ENCODE peak calls at places on chromosomes 7 and 10, in ten cellular contexts. One of them, this sample, is unnamed.

GRCh38 chr10:100725041-100725440 is 20.3 kb upstream of the PAX2 start:
- DNase-seq in esophagus squamous epithelium: no peak
- DNase-seq in IMR-90: peak; percentile 70
- DNase-seq in HCT116: no peak
- DNase-seq in stomach: no peak
- DNase-seq in A549: no peak
- DNase-seq in spleen: peak; percentile 10
- DNase-seq in prostate gland: no peak
- DNase-seq in GM12892: no peak
- DNase-seq in adrenal gland: no peak
- DNase-seq in this sample: no peak

GRCh38 chr10:63901228-63901627 is 380.0 kb downstream of the REEP3 start:
- DNase-seq in esophagus squamous epithelium: no peak
- DNase-seq in IMR-90: no peak
- DNase-seq in HCT116: no peak
- DNase-seq in stomach: no peak
- DNase-seq in A549: no peak
- DNase-seq in spleen: no peak
- DNase-seq in prostate gland: no peak
- DNase-seq in GM12892: no peak
- DNase-seq in adrenal gland: no peak
- DNase-seq in this sample: peak; percentile 19

GRCh38 chr7:44967571-44968446 is 11.0 kb downstream of the MYO1G start:
- DNase-seq in esophagus squamous epithelium: no peak
- DNase-seq in IMR-90: no peak
- DNase-seq in HCT116: no peak
- DNase-seq in stomach: no peak
- DNase-seq in A549: peak; percentile 26
- DNase-seq in spleen: peak; percentile 74
- DNase-seq in prostate gland: no peak
- DNase-seq in GM12892: no peak
- DNase-seq in adrenal gland: no peak
- DNase-seq in this sample: no peak

GRCh38 chr10:14009315-14010082 is 321.2 kb downstream of the FRMD4A start:
- DNase-seq in esophagus squamous epithelium: no peak
- DNase-seq in IMR-90: peak; percentile 90
- DNase-seq in HCT116: no peak
- DNase-seq in stomach: no peak
- DNase-seq in A549: no peak
- DNase-seq in spleen: no peak
- DNase-seq in prostate gland: no peak
- DNase-seq in GM12892: no peak
- DNase-seq in adrenal gland: no peak
- DNase-seq in this sample: no peak

GRCh38 chr7:114819629-114820362 is 102.1 kb upstream of the MDFIC start:
- DNase-seq in esophagus squamous epithelium: no peak
- DNase-seq in IMR-90: peak; percentile 98
- DNase-seq in HCT116: peak; percentile 69
- DNase-seq in stomach: no peak
- DNase-seq in A549: peak; percentile 67
- DNase-seq in spleen: no peak
- DNase-seq in prostate gland: no peak
- DNase-seq in GM12892: no peak
- DNase-seq in adrenal gland: no peak
- DNase-seq in this sample: peak; percentile 17

GRCh38 chr7:47183896-47184629 is 397.8 kb downstream of the TNS3 start:
- DNase-seq in esophagus squamous epithelium: no peak
- DNase-seq in IMR-90: no peak
- DNase-seq in HCT116: no peak
- DNase-seq in stomach: no peak
- DNase-seq in A549: no peak
- DNase-seq in spleen: no peak
- DNase-seq in prostate gland: no peak
- DNase-seq in GM12892: no peak
- DNase-seq in adrenal gland: no peak
- DNase-seq in this sample: no peak

GRCh38 chr7:50610521-50611277 is 45.5 kb upstream of the DDC start:
- DNase-seq in esophagus squamous epithelium: no peak
- DNase-seq in IMR-90: peak; percentile 37
- DNase-seq in HCT116: no peak
- DNase-seq in stomach: no peak
- DNase-seq in A549: no peak
- DNase-seq in spleen: no peak
- DNase-seq in prostate gland: no peak
- DNase-seq in GM12892: no peak
- DNase-seq in adrenal gland: no peak
- DNase-seq in this sample: no peak

GRCh38 chr7:21768279-21768678 is 177.4 kb downstream of the CDCA7L start:
- DNase-seq in esophagus squamous epithelium: no peak
- DNase-seq in IMR-90: no peak
- DNase-seq in HCT116: no peak
- DNase-seq in stomach: no peak
- DNase-seq in A549: no peak
- DNase-seq in spleen: no peak
- DNase-seq in prostate gland: no peak
- DNase-seq in GM12892: no peak
- DNase-seq in adrenal gland: no peak
- DNase-seq in this sample: no peak

GRCh38 chr7:66055321-66055956 is 20.2 kb upstream of the ASL start:
- DNase-seq in esophagus squamous epithelium: no peak
- DNase-seq in IMR-90: peak; percentile 73
- DNase-seq in HCT116: no peak
- DNase-seq in stomach: no peak
- DNase-seq in A549: no peak
- DNase-seq in spleen: no peak
- DNase-seq in prostate gland: no peak
- DNase-seq in GM12892: no peak
- DNase-seq in adrenal gland: no peak
- DNase-seq in this sample: no peak
- TF ChIP-seq POLR2A in esophagus squamous epithelium: no peak
- TF ChIP-seq POLR2A in IMR-90: no peak
- TF ChIP-seq POLR2A in HCT116: no peak
- TF ChIP-seq POLR2A in stomach: no peak
- TF ChIP-seq POLR2A in A549: no peak
- TF ChIP-seq POLR2A in spleen: no peak
- TF ChIP-seq POLR2A in prostate gland: no peak
- TF ChIP-seq POLR2A in GM12892: no peak
- TF ChIP-seq POLR2A in adrenal gland: no peak
- TF ChIP-seq POLR2A in this sample: no peak

GRCh38 chr10:89813546-89813945 is 112.2 kb downstream of the KIF20B start:
- DNase-seq in esophagus squamous epithelium: no peak
- DNase-seq in IMR-90: no peak
- DNase-seq in HCT116: no peak
- DNase-seq in stomach: no peak
- DNase-seq in A549: no peak
- DNase-seq in spleen: no peak
- DNase-seq in prostate gland: no peak
- DNase-seq in GM12892: no peak
- DNase-seq in adrenal gland: no peak
- DNase-seq in this sample: no peak
- TF ChIP-seq POLR2A in esophagus squamous epithelium: no peak
- TF ChIP-seq POLR2A in IMR-90: no peak
- TF ChIP-seq POLR2A in HCT116: no peak
- TF ChIP-seq POLR2A in stomach: no peak
- TF ChIP-seq POLR2A in A549: no peak
- TF ChIP-seq POLR2A in spleen: no peak
- TF ChIP-seq POLR2A in prostate gland: no peak
- TF ChIP-seq POLR2A in GM12892: no peak
- TF ChIP-seq POLR2A in adrenal gland: no peak
- TF ChIP-seq POLR2A in this sample: no peak

GRCh38 chr7:75847707-75848106 is 31.1 kb upstream of the RHBDD2 start:
- DNase-seq in esophagus squamous epithelium: no peak
- DNase-seq in IMR-90: no peak
- DNase-seq in HCT116: no peak
- DNase-seq in stomach: no peak
- DNase-seq in A549: no peak
- DNase-seq in spleen: no peak
- DNase-seq in prostate gland: no peak
- DNase-seq in GM12892: no peak
- DNase-seq in adrenal gland: no peak
- DNase-seq in this sample: no peak

GRCh38 chr7:75840029-75840428 is 26.4 kb upstream of the CCL24 start:
- DNase-seq in esophagus squamous epithelium: no peak
- DNase-seq in IMR-90: no peak
- DNase-seq in HCT116: no peak
- DNase-seq in stomach: no peak
- DNase-seq in A549: no peak
- DNase-seq in spleen: no peak
- DNase-seq in prostate gland: no peak
- DNase-seq in GM12892: no peak
- DNase-seq in adrenal gland: no peak
- DNase-seq in this sample: no peak

GRCh38 chr7:75843470-75844116 is 30.0 kb upstream of the CCL24 start:
- DNase-seq in esophagus squamous epithelium: no peak
- DNase-seq in IMR-90: no peak
- DNase-seq in HCT116: no peak
- DNase-seq in stomach: no peak
- DNase-seq in A549: no peak
- DNase-seq in spleen: no peak
- DNase-seq in prostate gland: no peak
- DNase-seq in GM12892: no peak
- DNase-seq in adrenal gland: no peak
- DNase-seq in this sample: no peak

GRCh38 chr7:75844158-75844557 is 30.6 kb upstream of the CCL24 start:
- DNase-seq in esophagus squamous epithelium: no peak
- DNase-seq in IMR-90: no peak
- DNase-seq in HCT116: no peak
- DNase-seq in stomach: no peak
- DNase-seq in A549: no peak
- DNase-seq in spleen: no peak
- DNase-seq in prostate gland: no peak
- DNase-seq in GM12892: no peak
- DNase-seq in adrenal gland: no peak
- DNase-seq in this sample: no peak

DNA sequence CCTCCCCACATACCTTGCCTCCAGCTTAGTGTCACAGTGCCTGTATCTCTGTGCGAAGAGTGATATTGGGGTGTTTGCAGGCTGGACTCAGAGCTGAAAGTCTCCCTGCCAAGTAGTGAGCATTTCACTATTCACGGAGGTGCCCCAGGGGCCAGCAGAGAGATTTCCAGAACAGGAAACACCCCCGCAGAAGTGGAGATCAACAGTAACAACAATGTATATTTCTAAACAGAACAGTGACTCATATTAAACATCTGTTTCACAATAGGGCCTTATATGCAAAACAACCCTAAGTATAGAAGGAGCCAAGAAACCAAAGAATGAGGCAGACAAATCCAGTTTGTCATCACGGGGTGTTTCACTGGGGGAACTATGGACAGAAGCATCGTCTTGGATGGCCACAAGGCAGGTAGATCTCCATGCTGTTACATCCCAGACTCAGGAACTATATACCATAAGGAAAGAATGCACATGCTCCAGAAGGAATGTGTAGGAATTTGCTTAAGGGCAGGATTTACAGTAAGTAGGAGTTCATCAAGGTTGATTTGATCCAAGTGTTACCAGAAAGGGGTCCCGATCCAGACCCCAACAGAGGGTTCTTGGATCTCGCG is 29.3 kb upstream of the CCL24 start:
- DNase-seq in esophagus squamous epithelium: no peak
- DNase-seq in IMR-90: peak; percentile 93
- DNase-seq in HCT116: no peak
- DNase-seq in stomach: peak; percentile 30
- DNase-seq in A549: peak; percentile 47
- DNase-seq in spleen: no peak
- DNase-seq in prostate gland: peak; percentile 20
- DNase-seq in GM12892: peak; percentile 36
- DNase-seq in adrenal gland: peak; percentile 35
- DNase-seq in this sample: peak; percentile 65
- TF ChIP-seq POLR2A in esophagus squamous epithelium: no peak
- TF ChIP-seq POLR2A in IMR-90: no peak
- TF ChIP-seq POLR2A in HCT116: no peak
- TF ChIP-seq POLR2A in stomach: no peak
- TF ChIP-seq POLR2A in A549: peak; percentile 6
- TF ChIP-seq POLR2A in spleen: no peak
- TF ChIP-seq POLR2A in prostate gland: no peak
- TF ChIP-seq POLR2A in GM12892: peak; percentile 76
- TF ChIP-seq POLR2A in adrenal gland: no peak
- TF ChIP-seq POLR2A in this sample: peak; percentile 50

DNA sequence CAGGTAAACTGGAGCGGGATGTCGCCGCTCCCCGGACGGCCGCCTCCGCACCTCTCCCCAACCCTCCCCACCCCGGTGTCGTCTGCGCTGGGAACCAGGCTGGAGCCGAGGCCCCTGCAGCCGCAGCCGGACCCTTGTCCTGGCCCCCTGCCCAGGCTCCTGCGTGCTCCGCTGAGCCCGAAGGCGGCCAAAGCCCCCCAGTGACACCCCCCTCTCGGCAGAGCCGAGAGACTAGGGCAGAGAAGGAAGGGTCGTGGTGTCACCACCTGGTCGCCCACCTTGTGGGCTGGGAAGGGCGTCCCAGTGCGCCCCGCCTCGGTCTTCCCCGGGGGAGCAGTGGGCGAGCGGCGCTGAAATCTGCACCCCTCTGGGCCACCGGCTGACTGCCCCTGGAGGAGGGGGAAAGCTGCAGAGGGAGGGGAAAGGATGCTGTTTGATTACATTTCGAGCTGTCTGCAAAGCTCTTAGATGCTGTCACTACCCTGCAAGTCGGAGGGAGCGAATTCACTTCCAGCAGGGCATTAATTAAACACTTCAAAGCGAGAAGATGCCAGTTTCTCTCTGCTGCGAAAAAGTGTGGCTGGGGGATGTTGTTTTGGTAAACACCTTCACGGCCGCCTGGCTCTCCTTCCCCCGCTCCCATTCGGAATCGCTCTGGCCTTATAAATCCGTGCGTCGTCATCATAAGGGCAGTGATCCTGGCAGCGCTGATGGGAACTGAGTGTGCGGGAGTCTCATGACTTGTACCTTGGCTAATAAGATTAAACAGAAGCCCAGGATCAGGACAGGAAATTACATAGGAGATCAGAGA is 622 bp downstream of the DYNC1I1 start:
- DNase-seq in esophagus squamous epithelium: no peak
- DNase-seq in IMR-90: no peak
- DNase-seq in HCT116: no peak
- DNase-seq in stomach: no peak
- DNase-seq in A549: no peak
- DNase-seq in spleen: no peak
- DNase-seq in prostate gland: peak; percentile 46
- DNase-seq in GM12892: no peak
- DNase-seq in adrenal gland: peak; percentile 10
- DNase-seq in this sample: no peak
- TF ChIP-seq POLR2A in esophagus squamous epithelium: peak; percentile 9
- TF ChIP-seq POLR2A in IMR-90: no peak
- TF ChIP-seq POLR2A in HCT116: no peak
- TF ChIP-seq POLR2A in stomach: no peak
- TF ChIP-seq POLR2A in A549: no peak
- TF ChIP-seq POLR2A in spleen: no peak
- TF ChIP-seq POLR2A in prostate gland: no peak
- TF ChIP-seq POLR2A in GM12892: no peak
- TF ChIP-seq POLR2A in adrenal gland: no peak
- TF ChIP-seq POLR2A in this sample: no peak

This sample was measured in erythroblast.